ENCODE peak calls at places on chromosomes 7 and 10, in ten cellular contexts. One of them, this sample, is unnamed.

GRCh38 chr7:123580406-123581161 is 21.0 kb upstream of the ASB15 start:
- DNase-seq in activated T-helper 1 cell treated with anti-CD3 and anti-CD28 coated beads, Interleukin-2, amount 50 U/mL, for 16 hours: no peak
- DNase-seq in kidney glomerular epithelial cell: peak; percentile 33
- DNase-seq in activated CD4-positive, CD25-positive, alpha-beta regulatory T cell: no peak
- DNase-seq in aorta: no peak
- DNase-seq in GM12865: peak; percentile 29
- DNase-seq in AML-193: peak; percentile 42
- DNase-seq in HFFc6: peak; percentile 35
- DNase-seq in naive thymus-derived CD8-positive, alpha-beta T cell: no peak
- DNase-seq in fibroblast of the conjunctiva: peak; percentile 30
- DNase-seq in this sample: no peak

GRCh38 chr10:6543431-6544005 is 36.6 kb downstream of the PRKCQ start:
- DNase-seq in HFFc6: no peak
- DNase-seq in GM12865: peak; percentile 38
- DNase-seq in activated CD4-positive, CD25-positive, alpha-beta regulatory T cell: no peak
- DNase-seq in aorta: no peak
- DNase-seq in kidney glomerular epithelial cell: no peak
- DNase-seq in fibroblast of the conjunctiva: no peak
- DNase-seq in naive thymus-derived CD8-positive, alpha-beta T cell: peak; percentile 46
- DNase-seq in activated T-helper 1 cell treated with anti-CD3 and anti-CD28 coated beads, Interleukin-2, amount 50 U/mL, for 16 hours: no peak
- DNase-seq in AML-193: no peak
- DNase-seq in this sample: peak; percentile 50

GRCh38 chr7:71793251-71793650 is 618.9 kb downstream of the CALN1 start:
- DNase-seq in AML-193: no peak
- DNase-seq in HFFc6: no peak
- DNase-seq in kidney glomerular epithelial cell: no peak
- DNase-seq in naive thymus-derived CD8-positive, alpha-beta T cell: no peak
- DNase-seq in fibroblast of the conjunctiva: no peak
- DNase-seq in GM12865: no peak
- DNase-seq in activated CD4-positive, CD25-positive, alpha-beta regulatory T cell: no peak
- DNase-seq in activated T-helper 1 cell treated with anti-CD3 and anti-CD28 coated beads, Interleukin-2, amount 50 U/mL, for 16 hours: no peak
- DNase-seq in aorta: no peak
- DNase-seq in this sample: no peak

GRCh38 chr10:104735036-104735435 is 93.9 kb downstream of the SORCS3 start:
- DNase-seq in fibroblast of the conjunctiva: no peak
- DNase-seq in kidney glomerular epithelial cell: no peak
- DNase-seq in activated CD4-positive, CD25-positive, alpha-beta regulatory T cell: no peak
- DNase-seq in aorta: no peak
- DNase-seq in AML-193: no peak
- DNase-seq in HFFc6: no peak
- DNase-seq in GM12865: no peak
- DNase-seq in naive thymus-derived CD8-positive, alpha-beta T cell: no peak
- DNase-seq in activated T-helper 1 cell treated with anti-CD3 and anti-CD28 coated beads, Interleukin-2, amount 50 U/mL, for 16 hours: no peak
- DNase-seq in this sample: no peak

GRCh38 chr10:48289652-48290238 is 15.2 kb upstream of the FRMPD2 start:
- DNase-seq in activated CD4-positive, CD25-positive, alpha-beta regulatory T cell: peak; percentile 8
- DNase-seq in activated T-helper 1 cell treated with anti-CD3 and anti-CD28 coated beads, Interleukin-2, amount 50 U/mL, for 16 hours: no peak
- DNase-seq in HFFc6: no peak
- DNase-seq in GM12865: peak; percentile 82
- DNase-seq in aorta: peak; percentile 77
- DNase-seq in AML-193: peak; percentile 3
- DNase-seq in kidney glomerular epithelial cell: peak; percentile 34
- DNase-seq in naive thymus-derived CD8-positive, alpha-beta T cell: peak; percentile 6
- DNase-seq in fibroblast of the conjunctiva: peak; percentile 14
- DNase-seq in this sample: peak; percentile 30

GRCh38 chr7:79149831-79150230 is 303.6 kb downstream of the MAGI2 start:
- DNase-seq in aorta: no peak
- DNase-seq in GM12865: no peak
- DNase-seq in fibroblast of the conjunctiva: no peak
- DNase-seq in HFFc6: no peak
- DNase-seq in AML-193: no peak
- DNase-seq in kidney glomerular epithelial cell: no peak
- DNase-seq in activated T-helper 1 cell treated with anti-CD3 and anti-CD28 coated beads, Interleukin-2, amount 50 U/mL, for 16 hours: no peak
- DNase-seq in naive thymus-derived CD8-positive, alpha-beta T cell: no peak
- DNase-seq in activated CD4-positive, CD25-positive, alpha-beta regulatory T cell: no peak
- DNase-seq in this sample: no peak

GRCh38 chr10:60427148-60427547 is 37.5 kb upstream of the ANK3 start:
- DNase-seq in HFFc6: no peak
- DNase-seq in activated T-helper 1 cell treated with anti-CD3 and anti-CD28 coated beads, Interleukin-2, amount 50 U/mL, for 16 hours: no peak
- DNase-seq in activated CD4-positive, CD25-positive, alpha-beta regulatory T cell: no peak
- DNase-seq in naive thymus-derived CD8-positive, alpha-beta T cell: no peak
- DNase-seq in AML-193: no peak
- DNase-seq in fibroblast of the conjunctiva: no peak
- DNase-seq in GM12865: no peak
- DNase-seq in kidney glomerular epithelial cell: no peak
- DNase-seq in aorta: no peak
- DNase-seq in this sample: no peak

GRCh38 chr10:116186273-116186672 is 86.7 kb downstream of the GFRA1 start:
- DNase-seq in HFFc6: no peak
- DNase-seq in kidney glomerular epithelial cell: no peak
- DNase-seq in aorta: no peak
- DNase-seq in activated T-helper 1 cell treated with anti-CD3 and anti-CD28 coated beads, Interleukin-2, amount 50 U/mL, for 16 hours: no peak
- DNase-seq in fibroblast of the conjunctiva: no peak
- DNase-seq in AML-193: no peak
- DNase-seq in naive thymus-derived CD8-positive, alpha-beta T cell: no peak
- DNase-seq in activated CD4-positive, CD25-positive, alpha-beta regulatory T cell: no peak
- DNase-seq in GM12865: no peak
- DNase-seq in this sample: no peak

GRCh38 chr10:99775850-99776249 is 6.6 kb upstream of the ABCC2 start:
- DNase-seq in kidney glomerular epithelial cell: peak; percentile 91
- DNase-seq in activated CD4-positive, CD25-positive, alpha-beta regulatory T cell: no peak
- DNase-seq in naive thymus-derived CD8-positive, alpha-beta T cell: no peak
- DNase-seq in aorta: no peak
- DNase-seq in activated T-helper 1 cell treated with anti-CD3 and anti-CD28 coated beads, Interleukin-2, amount 50 U/mL, for 16 hours: no peak
- DNase-seq in GM12865: no peak
- DNase-seq in fibroblast of the conjunctiva: peak; percentile 78
- DNase-seq in AML-193: peak; percentile 46
- DNase-seq in HFFc6: peak; percentile 90
- DNase-seq in this sample: no peak

GRCh38 chr10:76456190-76456589 is 1024.8 kb downstream of the LRMDA start:
- DNase-seq in activated T-helper 1 cell treated with anti-CD3 and anti-CD28 coated beads, Interleukin-2, amount 50 U/mL, for 16 hours: no peak
- DNase-seq in aorta: peak; percentile 82
- DNase-seq in kidney glomerular epithelial cell: no peak
- DNase-seq in HFFc6: no peak
- DNase-seq in activated CD4-positive, CD25-positive, alpha-beta regulatory T cell: no peak
- DNase-seq in AML-193: no peak
- DNase-seq in naive thymus-derived CD8-positive, alpha-beta T cell: no peak
- DNase-seq in GM12865: no peak
- DNase-seq in fibroblast of the conjunctiva: no peak
- DNase-seq in this sample: no peak

GRCh38 chr10:68271104-68271882 is 39.4 kb upstream of the ATOH7 start:
- DNase-seq in activated CD4-positive, CD25-positive, alpha-beta regulatory T cell: no peak
- DNase-seq in GM12865: no peak
- DNase-seq in naive thymus-derived CD8-positive, alpha-beta T cell: no peak
- DNase-seq in aorta: no peak
- DNase-seq in activated T-helper 1 cell treated with anti-CD3 and anti-CD28 coated beads, Interleukin-2, amount 50 U/mL, for 16 hours: no peak
- DNase-seq in fibroblast of the conjunctiva: peak; percentile 9
- DNase-seq in kidney glomerular epithelial cell: no peak
- DNase-seq in AML-193: no peak
- DNase-seq in HFFc6: no peak
- DNase-seq in this sample: no peak

GRCh38 chr10:98041352-98042043 is 11.1 kb upstream of the CRTAC1 start:
- DNase-seq in HFFc6: peak; percentile 52
- DNase-seq in naive thymus-derived CD8-positive, alpha-beta T cell: no peak
- DNase-seq in kidney glomerular epithelial cell: peak; percentile 33
- DNase-seq in activated CD4-positive, CD25-positive, alpha-beta regulatory T cell: peak; percentile 8
- DNase-seq in AML-193: peak; percentile 38
- DNase-seq in aorta: peak; percentile 82
- DNase-seq in fibroblast of the conjunctiva: peak; percentile 20
- DNase-seq in GM12865: peak; percentile 62
- DNase-seq in activated T-helper 1 cell treated with anti-CD3 and anti-CD28 coated beads, Interleukin-2, amount 50 U/mL, for 16 hours: no peak
- DNase-seq in this sample: peak; percentile 35

GRCh38 chr10:132141076-132141475 is 45.7 kb upstream of the DPYSL4 start:
- DNase-seq in fibroblast of the conjunctiva: no peak
- DNase-seq in AML-193: no peak
- DNase-seq in kidney glomerular epithelial cell: no peak
- DNase-seq in aorta: peak; percentile 48
- DNase-seq in naive thymus-derived CD8-positive, alpha-beta T cell: no peak
- DNase-seq in activated T-helper 1 cell treated with anti-CD3 and anti-CD28 coated beads, Interleukin-2, amount 50 U/mL, for 16 hours: no peak
- DNase-seq in GM12865: no peak
- DNase-seq in HFFc6: no peak
- DNase-seq in activated CD4-positive, CD25-positive, alpha-beta regulatory T cell: no peak
- DNase-seq in this sample: no peak

GRCh38 chr7:4247106-4247876 is 434.8 kb upstream of the FOXK1 start:
- DNase-seq in activated CD4-positive, CD25-positive, alpha-beta regulatory T cell: no peak
- DNase-seq in activated T-helper 1 cell treated with anti-CD3 and anti-CD28 coated beads, Interleukin-2, amount 50 U/mL, for 16 hours: no peak
- DNase-seq in aorta: peak; percentile 59
- DNase-seq in HFFc6: no peak
- DNase-seq in kidney glomerular epithelial cell: no peak
- DNase-seq in naive thymus-derived CD8-positive, alpha-beta T cell: no peak
- DNase-seq in AML-193: no peak
- DNase-seq in fibroblast of the conjunctiva: no peak
- DNase-seq in GM12865: no peak
- DNase-seq in this sample: no peak

GRCh38 chr7:97015279-97015678 is 9.4 kb downstream of the DLX5 start:
- DNase-seq in naive thymus-derived CD8-positive, alpha-beta T cell: no peak
- DNase-seq in aorta: no peak
- DNase-seq in activated CD4-positive, CD25-positive, alpha-beta regulatory T cell: no peak
- DNase-seq in activated T-helper 1 cell treated with anti-CD3 and anti-CD28 coated beads, Interleukin-2, amount 50 U/mL, for 16 hours: no peak
- DNase-seq in fibroblast of the conjunctiva: no peak
- DNase-seq in HFFc6: no peak
- DNase-seq in GM12865: no peak
- DNase-seq in AML-193: no peak
- DNase-seq in kidney glomerular epithelial cell: no peak
- DNase-seq in this sample: no peak

GRCh38 chr10:42113158-42113450 is 525.3 kb downstream of the ZNF33B start:
- DNase-seq in activated CD4-positive, CD25-positive, alpha-beta regulatory T cell: no peak
- DNase-seq in activated T-helper 1 cell treated with anti-CD3 and anti-CD28 coated beads, Interleukin-2, amount 50 U/mL, for 16 hours: no peak
- DNase-seq in kidney glomerular epithelial cell: no peak
- DNase-seq in GM12865: no peak
- DNase-seq in aorta: peak; percentile 71
- DNase-seq in AML-193: no peak
- DNase-seq in HFFc6: no peak
- DNase-seq in naive thymus-derived CD8-positive, alpha-beta T cell: no peak
- DNase-seq in fibroblast of the conjunctiva: no peak
- DNase-seq in this sample: no peak

GRCh38 chr10:69635428-69636272 is 5.6 kb downstream of the FAM241B start:
- DNase-seq in fibroblast of the conjunctiva: no peak
- DNase-seq in AML-193: no peak
- DNase-seq in aorta: no peak
- DNase-seq in naive thymus-derived CD8-positive, alpha-beta T cell: no peak
- DNase-seq in HFFc6: no peak
- DNase-seq in activated CD4-positive, CD25-positive, alpha-beta regulatory T cell: no peak
- DNase-seq in kidney glomerular epithelial cell: no peak
- DNase-seq in GM12865: no peak
- DNase-seq in activated T-helper 1 cell treated with anti-CD3 and anti-CD28 coated beads, Interleukin-2, amount 50 U/mL, for 16 hours: no peak
- DNase-seq in this sample: no peak

GRCh38 chr10:201328-201771 is 66.1 kb downstream of the ZMYND11 start:
- DNase-seq in aorta: no peak
- DNase-seq in GM12865: no peak
- DNase-seq in kidney glomerular epithelial cell: no peak
- DNase-seq in activated CD4-positive, CD25-positive, alpha-beta regulatory T cell: no peak
- DNase-seq in naive thymus-derived CD8-positive, alpha-beta T cell: no peak
- DNase-seq in activated T-helper 1 cell treated with anti-CD3 and anti-CD28 coated beads, Interleukin-2, amount 50 U/mL, for 16 hours: no peak
- DNase-seq in fibroblast of the conjunctiva: no peak
- DNase-seq in AML-193: no peak
- DNase-seq in HFFc6: peak; percentile 25
- DNase-seq in this sample: no peak

GRCh38 chr10:83179371-83179770 is 959.9 kb upstream of the GHITM start:
- DNase-seq in GM12865: no peak
- DNase-seq in naive thymus-derived CD8-positive, alpha-beta T cell: no peak
- DNase-seq in HFFc6: no peak
- DNase-seq in activated T-helper 1 cell treated with anti-CD3 and anti-CD28 coated beads, Interleukin-2, amount 50 U/mL, for 16 hours: no peak
- DNase-seq in kidney glomerular epithelial cell: no peak
- DNase-seq in AML-193: no peak
- DNase-seq in fibroblast of the conjunctiva: no peak
- DNase-seq in aorta: no peak
- DNase-seq in activated CD4-positive, CD25-positive, alpha-beta regulatory T cell: no peak
- DNase-seq in this sample: no peak

GRCh38 chr7:113405296-113406056 is 287.1 kb upstream of the SMIM30 start:
- DNase-seq in kidney glomerular epithelial cell: no peak
- DNase-seq in activated CD4-positive, CD25-positive, alpha-beta regulatory T cell: no peak
- DNase-seq in fibroblast of the conjunctiva: no peak
- DNase-seq in activated T-helper 1 cell treated with anti-CD3 and anti-CD28 coated beads, Interleukin-2, amount 50 U/mL, for 16 hours: no peak
- DNase-seq in GM12865: no peak
- DNase-seq in AML-193: no peak
- DNase-seq in aorta: no peak
- DNase-seq in naive thymus-derived CD8-positive, alpha-beta T cell: no peak
- DNase-seq in HFFc6: no peak
- DNase-seq in this sample: no peak

GRCh38 chr10:70538731-70539338 is 60.3 kb downstream of the PALD1 start:
- DNase-seq in AML-193: no peak
- DNase-seq in naive thymus-derived CD8-positive, alpha-beta T cell: no peak
- DNase-seq in fibroblast of the conjunctiva: no peak
- DNase-seq in HFFc6: no peak
- DNase-seq in GM12865: no peak
- DNase-seq in activated CD4-positive, CD25-positive, alpha-beta regulatory T cell: no peak
- DNase-seq in aorta: no peak
- DNase-seq in activated T-helper 1 cell treated with anti-CD3 and anti-CD28 coated beads, Interleukin-2, amount 50 U/mL, for 16 hours: no peak
- DNase-seq in kidney glomerular epithelial cell: no peak
- DNase-seq in this sample: no peak

GRCh38 chr10:15168296-15168780 is at the start of gene NMT2:
- DNase-seq in fibroblast of the conjunctiva: no peak
- DNase-seq in naive thymus-derived CD8-positive, alpha-beta T cell: no peak
- DNase-seq in kidney glomerular epithelial cell: peak; percentile 75
- DNase-seq in AML-193: peak; percentile 75
- DNase-seq in activated CD4-positive, CD25-positive, alpha-beta regulatory T cell: no peak
- DNase-seq in aorta: peak; percentile 94
- DNase-seq in GM12865: no peak
- DNase-seq in activated T-helper 1 cell treated with anti-CD3 and anti-CD28 coated beads, Interleukin-2, amount 50 U/mL, for 16 hours: peak; percentile 13
- DNase-seq in HFFc6: peak; percentile 79
- DNase-seq in this sample: no peak

GRCh38 chr7:26147030-26147429 is 5.0 kb upstream of the NFE2L3 start:
- DNase-seq in fibroblast of the conjunctiva: no peak
- DNase-seq in activated CD4-positive, CD25-positive, alpha-beta regulatory T cell: no peak
- DNase-seq in aorta: no peak
- DNase-seq in naive thymus-derived CD8-positive, alpha-beta T cell: no peak
- DNase-seq in AML-193: no peak
- DNase-seq in kidney glomerular epithelial cell: no peak
- DNase-seq in activated T-helper 1 cell treated with anti-CD3 and anti-CD28 coated beads, Interleukin-2, amount 50 U/mL, for 16 hours: no peak
- DNase-seq in HFFc6: no peak
- DNase-seq in GM12865: no peak
- DNase-seq in this sample: no peak

GRCh38 chr10:46329690-46330016 is 42.9 kb downstream of the ANTXRL start:
- DNase-seq in kidney glomerular epithelial cell: no peak
- DNase-seq in GM12865: no peak
- DNase-seq in HFFc6: no peak
- DNase-seq in aorta: no peak
- DNase-seq in AML-193: no peak
- DNase-seq in activated CD4-positive, CD25-positive, alpha-beta regulatory T cell: no peak
- DNase-seq in fibroblast of the conjunctiva: no peak
- DNase-seq in naive thymus-derived CD8-positive, alpha-beta T cell: no peak
- DNase-seq in activated T-helper 1 cell treated with anti-CD3 and anti-CD28 coated beads, Interleukin-2, amount 50 U/mL, for 16 hours: no peak
- DNase-seq in this sample: no peak

GRCh38 chr10:74206727-74207126 is 55.7 kb downstream of the ADK start:
- DNase-seq in kidney glomerular epithelial cell: no peak
- DNase-seq in GM12865: no peak
- DNase-seq in activated T-helper 1 cell treated with anti-CD3 and anti-CD28 coated beads, Interleukin-2, amount 50 U/mL, for 16 hours: no peak
- DNase-seq in naive thymus-derived CD8-positive, alpha-beta T cell: no peak
- DNase-seq in fibroblast of the conjunctiva: no peak
- DNase-seq in HFFc6: no peak
- DNase-seq in AML-193: no peak
- DNase-seq in activated CD4-positive, CD25-positive, alpha-beta regulatory T cell: no peak
- DNase-seq in aorta: no peak
- DNase-seq in this sample: no peak

GRCh38 chr10:61900829-61901783 is at the start of gene ARID5B:
- DNase-seq in activated CD4-positive, CD25-positive, alpha-beta regulatory T cell: peak; percentile 15
- DNase-seq in naive thymus-derived CD8-positive, alpha-beta T cell: peak; percentile 31
- DNase-seq in GM12865: peak; percentile 80
- DNase-seq in activated T-helper 1 cell treated with anti-CD3 and anti-CD28 coated beads, Interleukin-2, amount 50 U/mL, for 16 hours: no peak
- DNase-seq in kidney glomerular epithelial cell: peak; percentile 70
- DNase-seq in AML-193: peak; percentile 37
- DNase-seq in fibroblast of the conjunctiva: peak; percentile 46
- DNase-seq in HFFc6: peak; percentile 51
- DNase-seq in aorta: no peak
- DNase-seq in this sample: no peak

GRCh38 chr7:83648464-83649241 is at the start of gene SEMA3E:
- DNase-seq in HFFc6: peak; percentile 1
- DNase-seq in AML-193: no peak
- DNase-seq in GM12865: peak; percentile 9
- DNase-seq in naive thymus-derived CD8-positive, alpha-beta T cell: no peak
- DNase-seq in kidney glomerular epithelial cell: peak; percentile 39
- DNase-seq in activated T-helper 1 cell treated with anti-CD3 and anti-CD28 coated beads, Interleukin-2, amount 50 U/mL, for 16 hours: no peak
- DNase-seq in fibroblast of the conjunctiva: no peak
- DNase-seq in aorta: peak; percentile 58
- DNase-seq in activated CD4-positive, CD25-positive, alpha-beta regulatory T cell: no peak
- DNase-seq in this sample: no peak

GRCh38 chr7:33459340-33459751 is 330.0 kb downstream of the BBS9 start:
- DNase-seq in kidney glomerular epithelial cell: peak; percentile 9
- DNase-seq in activated T-helper 1 cell treated with anti-CD3 and anti-CD28 coated beads, Interleukin-2, amount 50 U/mL, for 16 hours: no peak
- DNase-seq in fibroblast of the conjunctiva: peak; percentile 37
- DNase-seq in AML-193: peak; percentile 34
- DNase-seq in naive thymus-derived CD8-positive, alpha-beta T cell: no peak
- DNase-seq in aorta: no peak
- DNase-seq in GM12865: peak; percentile 34
- DNase-seq in activated CD4-positive, CD25-positive, alpha-beta regulatory T cell: no peak
- DNase-seq in HFFc6: peak; percentile 55
- DNase-seq in this sample: no peak